ENCODE peak calls at places on chromosomes 5 and 9, in seven cellular contexts. R, B, M, L, N, J and K are unnamed samples.

GRCh38 chr9:122374885-122375420 is 4.1 kb downstream of the PTGS1 start:
- DNase-seq in R (no peak), B (no peak), M (no peak), L (no peak), N (no peak), J (no peak), K (no peak)

GRCh38 chr5:93313672-93314071 is 267.3 kb downstream of the NR2F1-AS1 start:
- DNase-seq in R (no peak), B (no peak), M (no peak), L (no peak), N (no peak), J (no peak), K (no peak)

GRCh38 chr5:25405850-25406249 is 761.1 kb upstream of the CDH10 start:
- DNase-seq in R (no peak), B (no peak), M (no peak), L (no peak), N (no peak), J (no peak), K (no peak)

GRCh38 chr9:30178586-30178985 is 2205.9 kb upstream of the ACO1 start:
- DNase-seq in R (no peak), B (no peak), M (no peak), L (no peak), N (no peak), J (no peak), K (no peak)

GRCh38 chr9:129009584-129010141 is 18.5 kb downstream of the SH3GLB2 start:
- DNase-seq in R (no peak), B (no peak), M (no peak), L (no peak), N (no peak), J (no peak), K (no peak)

GRCh38 chr5:173709145-173709544 is 92.7 kb upstream of the BOD1 start:
- DNase-seq in R (no peak), B (no peak), M (no peak), L (no peak), N (no peak), J (no peak), K (no peak)

GRCh38 chr9:91714020-91714721 is 235.9 kb downstream of the ROR2 start:
- DNase-seq in R (peak), B (no peak), M (no peak), L (no peak), N (no peak), J (peak), K (no peak)

GRCh38 chr5:32522429-32523143 is 62.8 kb upstream of the SUB1 start:
- DNase-seq in R (peak), B (no peak), M (no peak), L (no peak), N (no peak), J (no peak), K (no peak)

GRCh38 chr5:17248999-17249634 is 31.7 kb downstream of the BASP1 start:
- DNase-seq in R (no peak), B (no peak), M (no peak), L (no peak), N (no peak), J (no peak), K (no peak)

GRCh38 chr9:82604947-82605656 is 457.8 kb downstream of the RASEF start:
- DNase-seq in R (no peak), B (no peak), M (no peak), L (no peak), N (no peak), J (peak), K (no peak)

GRCh38 chr5:77670526-77670925 is 32.0 kb upstream of the OTP start:
- DNase-seq in R (no peak), B (no peak), M (no peak), L (no peak), N (no peak), J (no peak), K (no peak)

GRCh38 chr9:81125446-81126092 is 563.8 kb downstream of the TLE1 start:
- DNase-seq in R (no peak), B (no peak), M (no peak), L (no peak), N (no peak), J (no peak), K (no peak)

GRCh38 chr5:134891473-134891872 is 13.5 kb upstream of the PCBD2 start:
- DNase-seq in R (no peak), B (no peak), M (no peak), L (no peak), N (no peak), J (no peak), K (no peak)

GRCh38 chr5:93722588-93722987 is 18.8 kb downstream of the POU5F2 start:
- DNase-seq in R (no peak), B (no peak), M (no peak), L (no peak), N (no peak), J (no peak), K (no peak)

GRCh38 chr5:159915913-159916840 is at the start of gene ADRA1B:
- DNase-seq in R (peak), B (peak), M (peak), L (no peak), N (peak), J (peak), K (peak)

GRCh38 chr5:52453176-52453575 is 334.5 kb upstream of the ITGA1 start:
- DNase-seq in R (no peak), B (no peak), M (no peak), L (no peak), N (no peak), J (no peak), K (no peak)

GRCh38 chr9:106716820-106717219 is 146.1 kb upstream of the ZNF462 start:
- DNase-seq in R (no peak), B (no peak), M (no peak), L (no peak), N (no peak), J (no peak), K (no peak)

GRCh38 chr9:109238677-109239076 is 71.6 kb upstream of the FRRS1L start:
- DNase-seq in R (no peak), B (no peak), M (no peak), L (no peak), N (no peak), J (no peak), K (no peak)

GRCh38 chr5:95959051-95959963 is 2.3 kb downstream of the ELL2 start:
- DNase-seq in R (peak), B (no peak), M (no peak), L (no peak), N (no peak), J (no peak), K (no peak)

GRCh38 chr9:38671372-38671731 is 48.6 kb downstream of the FAM240B start:
- DNase-seq in R (no peak), B (no peak), M (no peak), L (no peak), N (no peak), J (peak), K (peak)

GRCh38 chr9:13865869-13866268 is 448.1 kb downstream of the NFIB start:
- DNase-seq in R (no peak), B (no peak), M (no peak), L (no peak), N (no peak), J (no peak), K (no peak)

GRCh38 chr5:116442095-116442534 is 132.5 kb downstream of the SEMA6A start:
- DNase-seq in R (no peak), B (no peak), M (no peak), L (no peak), N (no peak), J (peak), K (peak)

GRCh38 chr5:66239034-66239433 is 94.9 kb downstream of the SREK1 start:
- DNase-seq in R (no peak), B (no peak), M (no peak), L (no peak), N (no peak), J (no peak), K (peak)

GRCh38 chr9:115642285-115642684 is 511.3 kb upstream of the PAPPA start:
- DNase-seq in R (no peak), B (no peak), M (no peak), L (no peak), N (no peak), J (no peak), K (no peak)

GRCh38 chr9:106916491-106917235 is 53.7 kb downstream of the ZNF462 start:
- DNase-seq in R (no peak), B (no peak), M (no peak), L (no peak), N (no peak), J (no peak), K (no peak)

GRCh38 chr5:180209137-180209581 is at the start of gene RASGEF1C:
- DNase-seq in R (peak), B (peak), M (peak), L (peak), N (peak), J (peak), K (peak)

GRCh38 chr5:125717209-125717608 is 706.0 kb upstream of the GRAMD2B start:
- DNase-seq in R (no peak), B (no peak), M (no peak), L (no peak), N (no peak), J (no peak), K (no peak)

GRCh38 chr5:8650197-8650596 is 781.2 kb downstream of the MTRR start:
- DNase-seq in R (no peak), B (no peak), M (no peak), L (no peak), N (no peak), J (no peak), K (no peak)